ENCODE peak calls at places on chromosomes 5 and 9, in eight cellular contexts. B is HFF-Myc, F is IMR-90, K is NT2/D1, Y is AG04450, C is tibial nerve, Z is A549, T is HAP-1. V is an unnamed sample.

GRCh38 chr5:53027913-53028312 is 38.8 kb downstream of the ITGA2 start:
- DNase-seq in K (no peak), T (no peak), B (no peak), F (peak), Z (peak), C (no peak), Y (no peak), V (peak)

GRCh38 chr9:108934323-108934885 is at the start of gene ABITRAM:
- DNase-seq in K (peak), F (peak), B (peak), Z (peak), C (peak), Y (peak), T (peak), V (peak)

GRCh38 chr5:4614088-4614487 is 526.0 kb upstream of the ADAMTS16 start:
- DNase-seq in K (no peak), F (no peak), Y (no peak), C (no peak), B (no peak), Z (no peak), T (no peak), V (no peak)

GRCh38 chr5:142611154-142611553 is 74.7 kb downstream of the FGF1 start:
- DNase-seq in K (peak), Y (peak), Z (peak), F (peak), B (no peak), C (peak), T (peak), V (no peak)

GRCh38 chr5:57745029-57745428 is 262.4 kb upstream of the ACTBL2 start:
- DNase-seq in K (no peak), Y (no peak), B (no peak), C (no peak), F (peak), Z (no peak), T (no peak), V (no peak)

GRCh38 chr9:136242908-136243525 is 2.6 kb downstream of the QSOX2 start:
- DNase-seq in Y (no peak), T (peak), Z (peak), C (no peak), K (peak), B (no peak), F (no peak), V (no peak)

GRCh38 chr9:131981116-131981847 is 98.4 kb downstream of the MED27 start:
- DNase-seq in Z (no peak), K (no peak), T (no peak), F (no peak), Y (no peak), B (no peak), C (no peak), V (no peak)

GRCh38 chr9:137301086-137301947 is 754 bp downstream of the NRARP start:
- DNase-seq in K (no peak), B (no peak), Z (peak), Y (no peak), F (peak), C (no peak), T (peak), V (no peak)

GRCh38 chr9:134748637-134749036 is 107.0 kb downstream of the COL5A1 start:
- DNase-seq in Z (no peak), F (peak), C (no peak), Y (no peak), K (no peak), B (no peak), T (no peak), V (no peak)

GRCh38 chr9:112056986-112057385 is 118.1 kb downstream of the SUSD1 start:
- DNase-seq in C (no peak), F (no peak), T (no peak), K (no peak), Y (no peak), B (no peak), Z (no peak), V (no peak)

GRCh38 chr5:40619406-40619805 is 60.3 kb upstream of the PTGER4 start:
- DNase-seq in T (no peak), K (no peak), F (no peak), B (no peak), C (no peak), Y (no peak), Z (no peak), V (no peak)

GRCh38 chr9:138114501-138115245 is 237.1 kb downstream of the CACNA1B start:
- DNase-seq in Y (no peak), Z (no peak), K (no peak), T (no peak), F (no peak), C (no peak), B (no peak), V (no peak)

GRCh38 chr5:166074839-166075481 is 2216.5 kb upstream of the WWC1 start:
- DNase-seq in B (no peak), F (no peak), Z (no peak), C (no peak), T (peak), Y (no peak), K (peak), V (no peak)

GRCh38 chr5:123429993-123430392 is 6.8 kb upstream of the CEP120 start:
- DNase-seq in K (no peak), C (no peak), F (peak), Y (peak), T (no peak), B (no peak), Z (peak), V (peak)

GRCh38 chr9:137816531-137817235 is 60.9 kb upstream of the CACNA1B start:
- DNase-seq in Y (no peak), T (no peak), B (no peak), Z (no peak), F (no peak), K (no peak), C (no peak), V (no peak)

GRCh38 chr9:19127881-19128719 is 808 bp upstream of the PLIN2 start:
- DNase-seq in Y (no peak), T (no peak), Z (peak), F (no peak), B (no peak), K (no peak), C (peak), V (no peak)

GRCh38 chr9:93090091-93090655 is 5.8 kb upstream of the CARD19 start:
- DNase-seq in Z (no peak), T (no peak), C (no peak), K (no peak), B (no peak), Y (no peak), F (no peak), V (no peak)

GRCh38 chr5:179234563-179235135 is 110.6 kb downstream of the ADAMTS2 start:
- DNase-seq in F (no peak), K (no peak), C (no peak), B (no peak), Z (no peak), Y (no peak), T (no peak), V (no peak)

GRCh38 chr5:73338201-73339126 is 110.1 kb downstream of the FOXD1 start:
- DNase-seq in T (no peak), Z (no peak), Y (peak), B (no peak), K (no peak), F (peak), C (peak), V (no peak)

GRCh38 chr5:173232499-173233346 is 2.3 kb downstream of the NKX2-5 start:
- DNase-seq in Z (no peak), K (no peak), Y (no peak), C (no peak), T (no peak), F (no peak), B (no peak), V (no peak)

GRCh38 chr5:151151263-151151660 is 6.3 kb downstream of the ANXA6 start:
- DNase-seq in Y (no peak), B (no peak), F (no peak), Z (no peak), T (no peak), K (no peak), C (no peak), V (no peak)

GRCh38 chr5:142320427-142320732 is 4.4 kb downstream of the SPRY4 start:
- DNase-seq in Z (no peak), Y (no peak), C (no peak), K (no peak), B (no peak), F (no peak), T (no peak), V (no peak)

GRCh38 chr5:16033196-16033925 is 146.2 kb downstream of the MARCHF11 start:
- DNase-seq in K (no peak), Y (no peak), C (no peak), B (no peak), Z (no peak), T (no peak), F (no peak), V (no peak)

GRCh38 chr5:177431317-177432142 is 5.1 kb downstream of the GRK6 start:
- DNase-seq in K (no peak), C (no peak), Z (no peak), Y (no peak), T (no peak), B (no peak), F (no peak), V (no peak)

GRCh38 chr9:34510506-34511159 is 12.2 kb downstream of the ENHO start:
- DNase-seq in T (no peak), F (no peak), K (no peak), C (no peak), B (no peak), Y (no peak), Z (no peak), V (no peak)

GRCh38 chr5:58677650-58678049 is 94.8 kb downstream of the RAB3C start:
- DNase-seq in K (no peak), Y (no peak), Z (no peak), C (no peak), T (no peak), F (no peak), B (no peak), V (no peak)

GRCh38 chr5:175257847-175258194 is 186.2 kb downstream of the DRD1 start:
- DNase-seq in F (no peak), B (no peak), Z (no peak), T (no peak), K (no peak), C (no peak), Y (no peak), V (no peak)

GRCh38 chr9:96688215-96688614 is 33.1 kb upstream of the PRXL2C start:
- DNase-seq in Y (no peak), K (no peak), C (no peak), T (no peak), F (no peak), B (no peak), Z (no peak), V (no peak)

GRCh38 chr5:132468665-132469379 is 21.8 kb downstream of the IRF1 start:
- DNase-seq in Z (no peak), B (no peak), K (no peak), C (no peak), F (peak), Y (no peak), T (no peak), V (no peak)

GRCh38 chr5:160701403-160701802 is 150.6 kb downstream of the ATP10B start:
- DNase-seq in B (no peak), C (no peak), Z (no peak), T (no peak), K (no peak), F (no peak), Y (no peak), V (no peak)

GRCh38 chr9:87872079-87872624 is 10.5 kb upstream of the SPATA31E1 start:
- DNase-seq in B (no peak), Z (no peak), Y (no peak), C (no peak), F (peak), T (no peak), K (no peak), V (peak)

GRCh38 chr9:80968611-80969010 is 720.7 kb downstream of the TLE1 start:
- DNase-seq in F (peak), B (no peak), Y (peak), C (no peak), K (no peak), T (no peak), Z (no peak), V (no peak)

GRCh38 chr5:41973887-41974286 is 48.8 kb downstream of the FBXO4 start:
- DNase-seq in C (no peak), Z (no peak), Y (no peak), B (no peak), F (no peak), K (no peak), T (no peak), V (no peak)
- H3K4me3 ChIP-seq in C (no peak), Z (no peak), Y (no peak), B (no peak), F (no peak), K (no peak), T (no peak), V (no peak)

GRCh38 chr5:149486726-149487635 is 64.3 kb downstream of the CSNK1A1 start:
- DNase-seq in T (no peak), K (no peak), Z (no peak), C (no peak), F (peak), Y (peak), B (no peak), V (no peak)

GRCh38 chr5:149488645-149489306 is 62.5 kb downstream of the CSNK1A1 start:
- DNase-seq in T (no peak), F (no peak), K (no peak), Y (no peak), B (no peak), C (no peak), Z (peak), V (no peak)

GRCh38 chr5:149487672-149488071 is 63.6 kb downstream of the CSNK1A1 start:
- DNase-seq in Y (no peak), Z (no peak), T (no peak), C (no peak), B (no peak), K (no peak), F (no peak), V (no peak)

GRCh38 chr5:149489605-149490037 is 61.6 kb downstream of the CSNK1A1 start:
- DNase-seq in Z (peak), Y (no peak), T (no peak), B (no peak), K (no peak), F (peak), C (no peak), V (no peak)

DNA sequence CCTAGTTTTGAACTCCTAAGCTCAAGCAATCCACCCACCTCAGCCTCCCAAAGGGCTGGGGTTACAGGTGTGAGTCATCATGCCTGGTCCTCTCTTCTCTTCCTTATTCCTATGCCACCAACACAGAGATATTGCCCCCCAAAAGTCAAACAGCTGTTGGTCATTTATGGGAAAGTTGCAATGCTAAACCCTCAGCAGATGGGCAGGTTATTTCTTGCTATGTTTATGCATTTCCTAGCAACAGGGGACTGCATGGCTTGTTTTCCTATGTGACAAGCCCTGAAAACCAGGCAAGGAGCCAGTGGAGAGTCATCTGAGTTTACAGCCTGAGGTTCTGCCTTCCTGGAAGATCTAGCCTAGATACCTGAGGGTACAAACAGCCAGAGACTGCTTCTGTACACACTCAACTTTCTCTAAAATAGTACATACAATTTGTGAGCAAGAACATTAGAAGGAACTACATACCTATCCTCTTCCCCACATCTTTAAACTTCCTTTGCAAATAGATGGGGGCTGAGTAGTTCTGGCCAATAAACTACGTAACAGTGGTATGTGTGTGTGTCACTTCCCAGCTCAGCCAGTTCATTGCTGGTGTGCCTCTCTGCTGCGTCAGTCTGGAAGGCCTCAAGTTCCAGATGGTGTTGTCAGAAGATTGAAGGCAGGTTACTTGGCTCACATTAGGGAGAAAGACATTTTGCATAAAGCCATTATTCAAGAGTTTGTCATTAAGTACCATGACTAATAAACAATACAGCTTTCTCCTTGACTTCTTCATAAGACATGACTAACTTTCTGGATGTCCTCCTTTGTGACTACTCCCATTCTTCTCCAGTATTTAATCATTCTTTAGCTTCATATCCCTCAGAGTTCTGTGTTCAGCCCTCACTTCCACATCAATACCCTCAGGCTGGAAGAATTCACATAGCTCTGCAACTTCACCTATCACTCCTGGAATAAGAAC is 65.3 kb downstream of the CSNK1A1 start:
- DNase-seq in B (peak), K (no peak), Z (peak), Y (peak), T (no peak), C (no peak), F (peak), V (peak)
- H3K4me3 ChIP-seq in B (no peak), K (no peak), Z (no peak), Y (no peak), T (no peak), C (no peak), F (no peak), V (no peak)

DNA sequence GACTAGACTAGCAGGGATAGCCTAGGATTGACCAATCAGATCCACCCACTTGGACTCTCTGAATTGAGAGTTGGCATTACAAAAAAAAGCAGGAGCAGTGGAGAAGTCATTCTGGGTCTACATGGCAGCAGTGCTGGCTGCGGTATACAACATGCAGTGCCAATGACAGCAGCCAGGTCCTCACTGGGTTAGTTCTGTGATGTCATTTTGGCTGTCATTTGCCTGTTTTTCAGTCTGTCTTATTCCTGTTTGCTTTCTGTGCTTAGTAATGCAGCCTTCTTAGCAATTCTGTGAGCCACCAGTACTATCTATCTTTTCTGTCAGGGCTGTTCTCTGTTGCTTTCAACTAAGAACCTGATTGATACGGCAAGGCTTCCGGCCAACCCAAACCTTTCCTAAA is 471.8 kb downstream of the BNC2 start:
- DNase-seq in Z (no peak), K (no peak), Y (no peak), C (no peak), T (no peak), B (no peak), F (no peak), V (no peak)
- H3K4me3 ChIP-seq in Z (no peak), K (no peak), Y (no peak), C (no peak), T (no peak), B (no peak), F (no peak), V (no peak)

GRCh38 chr9:100473271-100474081 is 527 bp downstream of the TMEFF1 start:
- DNase-seq in Z (peak), K (peak), B (no peak), T (peak), C (no peak), Y (no peak), F (peak), V (no peak)
- H3K4me3 ChIP-seq in Z (peak), K (peak), B (peak), T (peak), C (peak), Y (peak), F (peak), V (peak)

GRCh38 chr9:83027153-83027867 is 35.6 kb downstream of the RASEF start:
- DNase-seq in Z (peak), K (no peak), T (no peak), C (no peak), Y (no peak), B (peak), F (peak), V (peak)
- H3K4me3 ChIP-seq in Z (peak), K (no peak), T (no peak), C (no peak), Y (no peak), B (no peak), F (no peak), V (no peak)

DNA sequence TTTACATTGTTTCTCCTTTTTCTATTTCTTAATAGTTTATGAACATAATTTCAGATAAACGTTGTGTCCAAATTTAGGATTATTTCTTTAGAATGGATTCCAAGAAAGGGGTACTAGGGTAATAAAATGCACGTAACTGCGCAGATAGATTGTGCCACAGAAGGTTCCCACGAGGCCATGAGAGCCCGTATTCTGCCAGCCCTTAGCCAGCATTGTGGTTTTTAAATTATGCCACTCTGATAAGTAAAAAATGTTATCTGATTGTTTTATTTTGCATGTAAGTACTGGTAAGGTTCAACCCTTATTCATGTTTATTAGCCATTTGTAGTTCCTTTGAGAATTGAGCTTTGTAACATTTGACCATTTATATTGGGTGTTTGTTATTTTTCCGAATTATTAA is 88.7 kb downstream of the PRKACG start:
- DNase-seq in Y (no peak), K (no peak), F (no peak), B (no peak), T (no peak), C (no peak), Z (no peak), V (no peak)
- H3K4me3 ChIP-seq in Y (no peak), K (no peak), F (no peak), B (no peak), T (no peak), C (no peak), Z (no peak), V (no peak)

GRCh38 chr5:138339086-138339456 is 1.0 kb downstream of the FAM53C start:
- DNase-seq in F (no peak), Y (no peak), C (no peak), T (peak), B (no peak), K (no peak), Z (no peak), V (no peak)
- H3K4me3 ChIP-seq in F (peak), Y (peak), C (peak), T (peak), B (peak), K (peak), Z (peak), V (peak)

V was measured in retinal pigment epithelial cell.